ENCODE peak calls at places on chromosome 15, in four cellular contexts. W is activated CD8-positive, alpha-beta memory T cell treated with anti-CD3 and anti-CD28 coated beads for 48 hours; Y is stimulated activated CD4-positive, alpha-beta T cell treated with anti-CD3 and anti-CD28 coated beads, Interleukin-15, amount 100 ng/mL, for 1 hour; F is H54. V is an unnamed sample.
A peak's percentile ranks its signal among the peaks of the same experiment; 100 is the strongest.

GRCh38 chr15:100016632-100017031 is 283.4 kb upstream of the LYSMD4 start:
- DNase-seq in W (no peak), Y (no peak), F (no peak), V (no peak)

GRCh38 chr15:91942676-91943417 is 89.3 kb downstream of the SLCO3A1 start:
- DNase-seq in W (no peak), Y (no peak), F (no peak), V (no peak)

GRCh38 chr15:85618956-85619491 is 175.7 kb downstream of the KLHL25 start:
- DNase-seq in W (peak; percentile 41), Y (no peak), F (peak; percentile 34), V (no peak)

GRCh38 chr15:95840004-95840403 is 490.5 kb upstream of the NR2F2 start:
- DNase-seq in W (no peak), Y (no peak), F (no peak), V (no peak)

GRCh38 chr15:78392430-78392829 is 45.6 kb upstream of the IREB2 start:
- DNase-seq in W (no peak), Y (no peak), F (no peak), V (no peak)

GRCh38 chr15:66737243-66738010 is 35.4 kb downstream of the SMAD6 start:
- DNase-seq in W (no peak), Y (no peak), F (no peak), V (no peak)

GRCh38 chr15:76190767-76191538 is 120.3 kb downstream of the ETFA start:
- DNase-seq in W (peak; percentile 54), Y (peak; percentile 20), F (peak; percentile 85), V (peak; percentile 87)

GRCh38 chr15:89500397-89501270 is 4.3 kb upstream of the RHCG start:
- DNase-seq in W (no peak), Y (no peak), F (no peak), V (no peak)

GRCh38 chr15:80452166-80452565 is 48.0 kb downstream of the ARNT2 start:
- DNase-seq in W (no peak), Y (no peak), F (no peak), V (no peak)

GRCh38 chr15:73522011-73522410 is 79.0 kb downstream of the REC114 start:
- DNase-seq in W (no peak), Y (no peak), F (no peak), V (no peak)

GRCh38 chr15:48897144-48897814 is 19.3 kb downstream of the EID1 start:
- DNase-seq in W (no peak), Y (no peak), F (no peak), V (no peak)

GRCh38 chr15:58764468-58764867 is 6.6 kb upstream of the MINDY2 start:
- DNase-seq in W (no peak), Y (no peak), F (no peak), V (no peak)

GRCh38 chr15:48644827-48645557 is 517 bp downstream of the FBN1 start:
- DNase-seq in W (no peak), Y (no peak), F (peak; percentile 23), V (peak; percentile 25)

GRCh38 chr15:56916825-56917477 is 1.5 kb upstream of the TCF12 start:
- DNase-seq in W (no peak), Y (no peak), F (no peak), V (no peak)

GRCh38 chr15:48064435-48064834 is 56.4 kb upstream of the SLC24A5 start:
- DNase-seq in W (no peak), Y (no peak), F (no peak), V (no peak)

GRCh38 chr15:78681306-78682012 is 40.4 kb upstream of the CHRNB4 start:
- DNase-seq in W (no peak), Y (no peak), F (no peak), V (no peak)

GRCh38 chr15:32849769-32850668 is 132.2 kb downstream of the GREM1 start:
- DNase-seq in W (no peak), Y (no peak), F (peak; percentile 15), V (no peak)

GRCh38 chr15:84818221-84819131 is 1.3 kb downstream of the ALPK3 start:
- DNase-seq in W (no peak), Y (no peak), F (no peak), V (no peak)

GRCh38 chr15:95405447-95405846 is 925.1 kb upstream of the NR2F2 start:
- DNase-seq in W (no peak), Y (no peak), F (no peak), V (no peak)

GRCh38 chr15:39273805-39274411 is 307.0 kb upstream of the THBS1 start:
- DNase-seq in W (no peak), Y (no peak), F (no peak), V (no peak)

GRCh38 chr15:85496551-85497545 is 116.4 kb downstream of the AKAP13 start:
- DNase-seq in W (no peak), Y (no peak), F (no peak), V (no peak)

GRCh38 chr15:40054746-40055575 is 16.0 kb upstream of the SRP14 start:
- DNase-seq in W (no peak), Y (no peak), F (no peak), V (no peak)

GRCh38 chr15:63200464-63201242 is 11.2 kb downstream of the RAB8B start:
- DNase-seq in W (no peak), Y (no peak), F (no peak), V (no peak)

GRCh38 chr15:64187396-64188191 is 24.8 kb upstream of the PPIB start:
- DNase-seq in W (no peak), Y (no peak), F (no peak), V (no peak)

GRCh38 chr15:68176601-68177000 is 28.5 kb downstream of the CALML4 start:
- DNase-seq in W (no peak), Y (no peak), F (no peak), V (no peak)

GRCh38 chr15:67884514-67885225 is 44.8 kb upstream of the RNU6-1 start:
- DNase-seq in W (no peak), Y (peak; percentile 35), F (peak; percentile 43), V (no peak)

GRCh38 chr15:61839541-61839940 is 220.7 kb downstream of the VPS13C start:
- DNase-seq in W (no peak), Y (no peak), F (no peak), V (no peak)

GRCh38 chr15:32651229-32651837 is 9.8 kb downstream of the SCG5 start:
- DNase-seq in W (no peak), Y (no peak), F (peak; percentile 46), V (peak; percentile 30)

GRCh38 chr15:73632670-73633058 is 525 bp downstream of the NPTN start:
- DNase-seq in W (no peak), Y (no peak), F (no peak), V (no peak)

GRCh38 chr15:84629033-84629432 is 25.1 kb downstream of the WDR73 start:
- DNase-seq in W (no peak), Y (no peak), F (no peak), V (no peak)

GRCh38 chr15:35218215-35218614 is 133.1 kb upstream of the NANOGP8 start:
- DNase-seq in W (no peak), Y (no peak), F (no peak), V (no peak)

GRCh38 chr15:33031324-33031736 is 163.2 kb downstream of the FMN1 start:
- DNase-seq in W (no peak), Y (no peak), F (peak; percentile 44), V (no peak)

GRCh38 chr15:28118083-28118482 is 19.0 kb upstream of the OCA2 start:
- DNase-seq in W (no peak), Y (no peak), F (no peak), V (no peak)

GRCh38 chr15:44468713-44469385 is 41.4 kb downstream of the CTDSPL2 start:
- DNase-seq in W (no peak), Y (no peak), F (peak; percentile 20), V (no peak)

GRCh38 chr15:56653082-56653481 is 80.2 kb downstream of the ZNF280D start:
- DNase-seq in W (no peak), Y (no peak), F (no peak), V (no peak)

GRCh38 chr15:92443381-92443780 is 49.7 kb downstream of the ST8SIA2 start:
- DNase-seq in W (no peak), Y (no peak), F (no peak), V (no peak)

GRCh38 chr15:101489236-101489632 is 273 bp downstream of the PCSK6 start:
- DNase-seq in W (no peak), Y (no peak), F (no peak), V (no peak)

GRCh38 chr15:88428053-88428452 is 39.1 kb downstream of the MRPL46 start:
- DNase-seq in W (no peak), Y (no peak), F (no peak), V (no peak)